ENCODE peak calls at places on chromosomes 12 and 14, in eight cellular contexts. I is globus pallidus; N is AG04450; K is CD4-positive, CD25-positive, alpha-beta regulatory T cell; M is mesenchymal stem cell; R is Ammon's horn; G is AG10803; Q is sciatic nerve. J is an unnamed sample.

GRCh38 chr12:2198088-2198501 is 145.3 kb downstream of the CACNA1C start:
- DNase-seq in I (no peak), N (no peak), K (no peak), M (peak), R (peak), G (peak), Q (no peak), J (no peak)

GRCh38 chr14:93832665-93833064 is 44.4 kb upstream of the PRIMA1 start:
- DNase-seq in I (peak), N (no peak), K (no peak), M (no peak), R (peak), G (no peak), Q (no peak), J (no peak)

GRCh38 chr12:112962561-112962960 is 15.8 kb upstream of the OAS2 start:
- DNase-seq in I (no peak), N (no peak), K (no peak), M (no peak), R (no peak), G (no peak), Q (no peak), J (no peak)

GRCh38 chr14:44745371-44745770 is 216.4 kb downstream of the KLHL28 start:
- DNase-seq in I (no peak), N (no peak), K (no peak), M (no peak), R (no peak), G (no peak), Q (no peak), J (no peak)

GRCh38 chr12:8590842-8591545 is 21.7 kb downstream of the AICDA start:
- DNase-seq in I (no peak), N (no peak), K (peak), M (no peak), R (no peak), G (no peak), Q (no peak), J (no peak)

GRCh38 chr14:23513005-23513412 is 38.6 kb downstream of the ZFHX2 start:
- DNase-seq in I (peak), N (no peak), K (no peak), M (no peak), R (peak), G (no peak), Q (no peak), J (no peak)

GRCh38 chr12:116674643-116675183 is 63.2 kb downstream of the SPRING1 start:
- DNase-seq in I (no peak), N (no peak), K (peak), M (no peak), R (no peak), G (peak), Q (no peak), J (no peak)

GRCh38 chr14:55329999-55330710 is 58.9 kb downstream of the FBXO34 start:
- DNase-seq in I (no peak), N (no peak), K (no peak), M (no peak), R (no peak), G (peak), Q (no peak), J (no peak)

GRCh38 chr14:74407021-74407800 is 18.8 kb downstream of the SYNDIG1L start:
- DNase-seq in I (no peak), N (no peak), K (no peak), M (no peak), R (no peak), G (no peak), Q (no peak), J (no peak)

GRCh38 chr14:100765991-100766390 is 39.3 kb downstream of the DLK1 start:
- DNase-seq in I (no peak), N (no peak), K (no peak), M (no peak), R (no peak), G (no peak), Q (no peak), J (no peak)

GRCh38 chr12:129571901-129572494 is 331.8 kb downstream of the TMEM132D start:
- DNase-seq in I (no peak), N (no peak), K (no peak), M (no peak), R (no peak), G (no peak), Q (no peak), J (no peak)

GRCh38 chr14:44895716-44896115 is 66.0 kb downstream of the KLHL28 start:
- DNase-seq in I (no peak), N (peak), K (no peak), M (peak), R (no peak), G (peak), Q (no peak), J (no peak)

GRCh38 chr14:105315941-105316562 is 1.5 kb downstream of the PACS2 start:
- DNase-seq in I (no peak), N (no peak), K (no peak), M (peak), R (no peak), G (no peak), Q (no peak), J (no peak)

GRCh38 chr12:57727758-57728395 is 10.7 kb downstream of the AGAP2 start:
- DNase-seq in I (no peak), N (no peak), K (no peak), M (no peak), R (no peak), G (no peak), Q (no peak), J (no peak)

GRCh38 chr12:132346496-132347470 is 17.4 kb upstream of the GALNT9 start:
- DNase-seq in I (no peak), N (no peak), K (no peak), M (no peak), R (no peak), G (no peak), Q (no peak), J (no peak)

J was measured in activated CD4-positive, alpha-beta T cell treated with anti-CD3 and anti-CD28 coated beads, Interleukin-2, amount 10 ng/mL, durations not matched to agents 24 days and 14 days.